ENCODE peak calls at places on chromosomes 11 and 22, in four cellular contexts. I is hepatocyte, R is heart right ventricle, S is A549. M is an unnamed sample.

GRCh38 chr11:999009-999408 is 37.5 kb downstream of the MUC6 start:
- DNase-seq in I (no peak), R (no peak), S (no peak), M (no peak)

GRCh38 chr11:125591659-125592304 is 870 bp upstream of the STT3A start:
- DNase-seq in I (peak), R (peak), S (no peak), M (no peak)

GRCh38 chr11:44456544-44457270 is 108.8 kb upstream of the CD82 start:
- DNase-seq in I (no peak), R (no peak), S (peak), M (no peak)

GRCh38 chr11:79439893-79440450 is 858 bp downstream of the TENM4 start:
- DNase-seq in I (peak), R (no peak), S (no peak), M (no peak)

GRCh38 chr11:36469063-36469462 is 41.0 kb downstream of the TRAF6 start:
- DNase-seq in I (no peak), R (no peak), S (peak), M (peak)

GRCh38 chr11:11493698-11494097 is 128.1 kb downstream of the GALNT18 start:
- DNase-seq in I (no peak), R (no peak), S (no peak), M (no peak)

GRCh38 chr22:22109693-22110466 is 127.3 kb upstream of the TOP3B start:
- DNase-seq in I (peak), R (no peak), S (no peak), M (peak)

GRCh38 chr11:102760355-102761035 is 19.9 kb downstream of the MMP10 start:
- DNase-seq in I (peak), R (no peak), S (peak), M (no peak)

GRCh38 chr11:23124249-23124648 is 264.0 kb upstream of the CCDC179 start:
- DNase-seq in I (no peak), R (no peak), S (no peak), M (no peak)

GRCh38 chr11:87097582-87097981 is 59.8 kb downstream of the TMEM135 start:
- DNase-seq in I (peak), R (no peak), S (peak), M (peak)

GRCh38 chr11:78420796-78421209 is 3.2 kb upstream of the GAB2 start:
- DNase-seq in I (peak), R (peak), S (no peak), M (no peak)

GRCh38 chr22:30460147-30460546 is 11.7 kb downstream of the SEC14L3 start:
- DNase-seq in I (no peak), R (no peak), S (peak), M (no peak)

GRCh38 chr11:113602483-113602882 is 103.6 kb downstream of the TMPRSS5 start:
- DNase-seq in I (no peak), R (no peak), S (no peak), M (no peak)

GRCh38 chr11:9210224-9210921 is 54.8 kb downstream of the DENND5A start:
- DNase-seq in I (no peak), R (no peak), S (peak), M (no peak)

GRCh38 chr11:127412234-127412633 is 411.7 kb upstream of the KIRREL3 start:
- DNase-seq in I (no peak), R (no peak), S (no peak), M (no peak)

GRCh38 chr22:36870250-36870649 is 9.4 kb downstream of the NCF4 start:
- DNase-seq in I (no peak), R (no peak), S (peak), M (no peak)

GRCh38 chr11:64848779-64849599 is 4.5 kb upstream of the CDC42BPG start:
- DNase-seq in I (peak), R (no peak), S (no peak), M (no peak)

GRCh38 chr11:35029979-35030378 is 109.0 kb upstream of the CD44 start:
- DNase-seq in I (no peak), R (no peak), S (peak), M (no peak)

GRCh38 chr22:46081036-46081830 is 69.1 kb upstream of the PPARA start:
- DNase-seq in I (no peak), R (peak), S (no peak), M (no peak)

GRCh38 chr22:40114411-40114810 is 63.3 kb upstream of the TNRC6B start:
- DNase-seq in I (no peak), R (no peak), S (no peak), M (no peak)

GRCh38 chr22:46750861-46751260 is 11.6 kb upstream of the TBC1D22A start:
- DNase-seq in I (no peak), R (peak), S (no peak), M (no peak)

GRCh38 chr11:16337421-16338213 is 18.7 kb downstream of the SOX6 start:
- DNase-seq in I (no peak), R (no peak), S (no peak), M (no peak)

GRCh38 chr11:35964846-35965245 is 21.0 kb downstream of the LDLRAD3 start:
- DNase-seq in I (no peak), R (no peak), S (no peak), M (no peak)

GRCh38 chr11:46666982-46667590 is 33.3 kb downstream of the ARHGAP1 start:
- DNase-seq in I (no peak), R (peak), S (no peak), M (no peak)
- H3K27ac ChIP-seq in I (no peak), R (peak), S (no peak), M (no peak)

DNA sequence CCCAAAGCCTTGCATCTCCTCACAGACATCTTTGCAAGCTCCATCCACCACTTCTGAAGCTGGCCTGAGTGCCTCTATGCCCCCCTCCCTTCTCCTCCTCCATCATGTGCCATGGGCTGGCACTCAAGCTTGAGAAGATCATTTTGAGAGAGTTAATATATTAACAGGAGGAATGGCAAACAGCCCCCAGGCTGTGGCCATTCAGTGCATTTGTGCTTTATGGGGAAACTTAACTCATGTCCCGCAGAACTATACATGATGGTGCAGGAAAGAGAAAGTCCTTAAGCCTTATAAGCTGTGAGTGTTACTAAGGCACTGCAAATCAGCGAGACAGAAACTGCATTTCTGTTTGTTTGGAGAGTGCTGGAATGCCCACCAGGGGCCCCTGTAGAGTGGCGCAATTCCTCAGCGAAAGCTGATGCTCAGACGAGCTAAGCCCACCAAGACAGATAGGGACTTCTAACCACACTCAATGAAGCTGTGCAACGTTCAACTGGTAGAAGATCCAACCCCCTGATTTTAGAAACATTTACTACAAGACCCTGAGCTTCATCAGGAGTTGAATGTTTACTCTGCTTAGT is 26.8 kb upstream of the PHLDA2 start:
- DNase-seq in I (no peak), R (no peak), S (no peak), M (no peak)
- H3K27ac ChIP-seq in I (no peak), R (no peak), S (no peak), M (no peak)

GRCh38 chr11:119697882-119698281 is 31.1 kb downstream of the NECTIN1 start:
- DNase-seq in I (no peak), R (no peak), S (no peak), M (no peak)
- H3K27ac ChIP-seq in I (no peak), R (peak), S (no peak), M (no peak)

GRCh38 chr22:43890901-43891331 is 897 bp downstream of the PNPLA5 start:
- DNase-seq in I (no peak), R (no peak), S (no peak), M (no peak)

GRCh38 chr22:43889366-43890253 is 2.2 kb downstream of the PNPLA5 start:
- DNase-seq in I (no peak), R (no peak), S (peak), M (no peak)

GRCh38 chr22:43887391-43887790 is 4.4 kb downstream of the PNPLA5 start:
- DNase-seq in I (no peak), R (no peak), S (no peak), M (no peak)

GRCh38 chr22:43886231-43886630 is 5.6 kb downstream of the PNPLA5 start:
- DNase-seq in I (no peak), R (no peak), S (no peak), M (no peak)

GRCh38 chr22:43888740-43889139 is 3.1 kb downstream of the PNPLA5 start:
- DNase-seq in I (no peak), R (no peak), S (no peak), M (no peak)
- H3K27ac ChIP-seq in I (no peak), R (no peak), S (no peak), M (no peak)

GRCh38 chr11:70158201-70158600 is 44.9 kb upstream of the FADD start:
- DNase-seq in I (peak), R (no peak), S (peak), M (peak)

GRCh38 chr11:70155386-70155785 is 47.7 kb upstream of the FADD start:
- DNase-seq in I (no peak), R (no peak), S (no peak), M (no peak)

GRCh38 chr11:70153133-70153727 is 49.9 kb upstream of the FADD start:
- DNase-seq in I (no peak), R (no peak), S (no peak), M (no peak)

GRCh38 chr11:70158757-70159389 is 44.2 kb upstream of the FADD start:
- DNase-seq in I (no peak), R (no peak), S (no peak), M (no peak)

DNA sequence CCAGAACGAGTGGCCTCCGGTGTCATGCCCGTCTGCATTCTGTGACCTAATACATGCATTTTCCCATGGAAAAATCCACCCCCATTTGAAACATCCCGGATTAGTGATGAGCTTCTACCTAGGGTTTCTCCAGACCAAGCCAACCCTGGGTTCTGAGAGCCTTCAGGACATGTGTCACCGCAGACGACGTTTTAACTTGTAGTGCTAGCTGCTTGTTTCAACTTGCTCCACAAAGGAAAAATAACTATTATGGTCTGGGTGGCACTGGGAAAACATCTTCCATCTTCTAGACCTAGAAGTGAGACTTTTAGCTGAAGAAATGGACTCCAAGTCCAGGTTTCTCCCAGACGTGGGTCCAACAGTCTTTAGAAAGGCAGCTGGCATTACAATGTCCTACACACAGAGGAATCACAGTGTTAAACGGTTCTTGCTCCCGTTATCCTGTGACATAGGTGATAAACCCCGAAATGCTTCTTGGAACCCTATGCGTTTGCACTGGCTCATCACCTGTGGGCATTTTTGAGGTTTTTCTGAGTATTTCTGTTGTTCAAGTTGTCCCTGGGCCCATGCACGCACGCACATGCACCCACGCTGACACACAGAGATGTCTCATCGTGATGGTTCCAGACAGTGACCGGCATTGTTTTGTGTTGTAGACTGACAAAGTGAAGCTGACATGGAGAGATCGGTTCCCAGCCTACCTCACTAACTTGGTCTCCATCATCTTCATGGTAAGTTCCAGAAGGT is 46.6 kb upstream of the FADD start:
- DNase-seq in I (no peak), R (no peak), S (no peak), M (no peak)
- H3K27ac ChIP-seq in I (no peak), R (no peak), S (no peak), M (no peak)